ENCODE peak calls at places on chromosomes 3 and 15, in nine cellular contexts. P is Calu3; W is nephron progenitor cell; A is activated CD8-positive, alpha-beta memory T cell treated with anti-CD3 and anti-CD28 coated beads for 1 hour; O is ELR; J is NCI-H1417; G is activated naive CD4-positive, alpha-beta T cell treated with anti-CD3 and anti-CD28 coated beads, Interleukin-2, amount 10 ng/mL, durations not matched to agents 7 days and 5 days; I is pancreas; X is HTR-8/SVneo. T is an unnamed sample.

GRCh38 chr3:80592792-80593191 is 825.0 kb upstream of the ROBO1 start:
- DNase-seq in P (no peak), W (no peak), A (no peak), O (no peak), J (no peak), G (no peak), I (no peak), X (no peak), T (no peak)

GRCh38 chr3:11903047-11903446 is 56.4 kb upstream of the TAMM41 start:
- DNase-seq in P (no peak), W (no peak), A (no peak), O (no peak), J (no peak), G (no peak), I (no peak), X (no peak), T (no peak)

GRCh38 chr3:52372822-52373504 is 56.8 kb downstream of the DNAH1 start:
- DNase-seq in P (no peak), W (peak; percentile 71), A (peak; percentile 23), O (no peak), J (no peak), G (peak; percentile 38), I (no peak), X (no peak), T (no peak)

GRCh38 chr15:58469432-58470353 is 37.9 kb downstream of the LIPC start:
- DNase-seq in P (peak; percentile 86), W (no peak), A (no peak), O (peak; percentile 90), J (no peak), G (no peak), I (no peak), X (peak; percentile 41), T (no peak)

GRCh38 chr3:33278106-33278672 is 947 bp downstream of the FBXL2 start:
- DNase-seq in P (no peak), W (no peak), A (no peak), O (peak; percentile 19), J (peak; percentile 35), G (no peak), I (no peak), X (no peak), T (no peak)

GRCh38 chr15:63553388-63553791 is 43.8 kb upstream of the FBXL22 start:
- DNase-seq in P (peak; percentile 56), W (no peak), A (no peak), O (peak; percentile 71), J (no peak), G (no peak), I (no peak), X (peak; percentile 50), T (no peak)

GRCh38 chr3:36540898-36541518 is 160.7 kb downstream of the STAC start:
- DNase-seq in P (peak; percentile 34), W (peak; percentile 35), A (no peak), O (peak; percentile 46), J (peak; percentile 1), G (no peak), I (no peak), X (no peak), T (no peak)

GRCh38 chr15:77606142-77607034 is 26.3 kb downstream of the LINGO1 start:
- DNase-seq in P (no peak), W (peak; percentile 61), A (no peak), O (no peak), J (no peak), G (no peak), I (no peak), X (no peak), T (no peak)

GRCh38 chr3:67550541-67550940 is 103.9 kb downstream of the SUCLG2 start:
- DNase-seq in P (no peak), W (no peak), A (no peak), O (no peak), J (no peak), G (no peak), I (no peak), X (no peak), T (no peak)

GRCh38 chr3:1072040-1072439 is 20.8 kb upstream of the CNTN6 start:
- DNase-seq in P (no peak), W (no peak), A (no peak), O (no peak), J (no peak), G (no peak), I (no peak), X (no peak), T (no peak)

T was measured in cerebellar nuclear complex.